ENCODE peak calls at places on chromosomes 2 and 18, in nine cellular contexts. I is AG04450, S is heart right ventricle, F is tibial nerve, L is bronchial epithelial cell, V is thoracic aorta, N is Peyer's patch, Y is fibroblast of lung, P is fibroblast of pulmonary artery. W is an unnamed sample.

GRCh38 chr18:39389800-39390379 is 1824.3 kb upstream of the CELF4 start:
- DNase-seq in V (no peak), P (peak), N (no peak), F (no peak), Y (peak), I (no peak), L (no peak), S (no peak), W (no peak)

GRCh38 chr2:177298191-177298590 is 33.7 kb upstream of the NFE2L2 start:
- DNase-seq in L (no peak), N (no peak), I (no peak), Y (no peak), F (no peak), S (no peak), P (no peak), V (no peak), W (no peak)

GRCh38 chr2:233217892-233218377 is 33.5 kb upstream of the ATG16L1 start:
- DNase-seq in F (no peak), N (no peak), V (no peak), P (peak), I (no peak), L (no peak), Y (no peak), S (no peak), W (peak)

GRCh38 chr2:46827274-46827930 is 88.2 kb downstream of the MCFD2 start:
- DNase-seq in S (no peak), L (no peak), Y (no peak), V (no peak), P (peak), F (no peak), N (no peak), I (no peak), W (peak)

GRCh38 chr18:59493019-59493418 is 134.0 kb upstream of the LMAN1 start:
- DNase-seq in F (no peak), S (no peak), I (no peak), V (no peak), Y (no peak), N (no peak), L (no peak), P (no peak), W (no peak)

GRCh38 chr18:43539862-43540261 is 262.6 kb upstream of the SYT4 start:
- DNase-seq in Y (no peak), N (no peak), L (no peak), F (no peak), P (no peak), V (no peak), S (no peak), I (no peak), W (peak)

GRCh38 chr2:235746257-235746934 is 252.6 kb downstream of the AGAP1 start:
- DNase-seq in P (peak), S (peak), Y (peak), I (peak), V (no peak), N (peak), L (peak), F (peak), W (peak)

GRCh38 chr18:5197032-5197434 is at the start of gene AKAIN1:
- DNase-seq in F (no peak), Y (peak), P (peak), V (no peak), S (peak), L (no peak), I (no peak), N (no peak), W (peak)

GRCh38 chr2:12120281-12121150 is 374.1 kb downstream of the LPIN1 start:
- DNase-seq in N (no peak), V (no peak), S (no peak), I (no peak), F (no peak), Y (peak), L (no peak), P (peak), W (peak)

GRCh38 chr2:74577448-74577847 is 22.9 kb downstream of the DOK1 start:
- DNase-seq in Y (no peak), V (no peak), S (peak), F (no peak), N (no peak), I (no peak), L (no peak), P (peak), W (peak)

GRCh38 chr2:46672752-46673151 is 193.4 kb downstream of the TMEM247 start:
- DNase-seq in S (no peak), P (no peak), V (no peak), F (no peak), I (no peak), N (no peak), L (no peak), Y (no peak), W (no peak)

GRCh38 chr2:208466133-208466919 is 59.7 kb downstream of the PTH2R start:
- DNase-seq in N (peak), S (no peak), I (no peak), P (peak), Y (peak), V (no peak), F (no peak), L (peak), W (peak)

GRCh38 chr2:65379168-65379672 is 53.2 kb downstream of the SPRED2 start:
- DNase-seq in Y (no peak), N (no peak), I (no peak), P (no peak), L (no peak), F (no peak), V (no peak), S (no peak), W (no peak)

GRCh38 chr18:53790817-53791216 is 433.7 kb downstream of the MBD2 start:
- DNase-seq in P (peak), S (no peak), L (no peak), N (no peak), I (no peak), V (no peak), Y (peak), F (no peak), W (peak)

GRCh38 chr18:59056706-59057492 is 82.8 kb upstream of the SEC11C start:
- DNase-seq in V (no peak), P (peak), S (peak), N (peak), Y (peak), L (peak), F (peak), I (peak), W (peak)

GRCh38 chr2:64586883-64587481 is 62.9 kb downstream of the AFTPH start:
- DNase-seq in I (peak), L (peak), F (no peak), N (no peak), V (no peak), P (peak), S (no peak), Y (peak), W (peak)

GRCh38 chr2:18154812-18155211 is 276.3 kb downstream of the KCNS3 start:
- DNase-seq in F (no peak), P (no peak), V (no peak), L (no peak), I (no peak), N (no peak), S (no peak), Y (no peak), W (no peak)

GRCh38 chr18:63970803-63971191 is 916 bp downstream of the SERPINB8 start:
- DNase-seq in Y (peak), S (peak), P (no peak), F (peak), L (peak), V (no peak), N (peak), I (no peak), W (no peak)

GRCh38 chr2:204127238-204127637 is 190.7 kb downstream of the ICOS start:
- DNase-seq in V (no peak), L (no peak), P (peak), I (no peak), S (no peak), F (no peak), Y (peak), N (no peak), W (no peak)

GRCh38 chr2:223563462-223563861 is 38.7 kb downstream of the SCG2 start:
- DNase-seq in F (no peak), Y (peak), L (peak), V (no peak), P (peak), S (no peak), N (no peak), I (peak), W (peak)

GRCh38 chr2:191078165-191078867 is 64.3 kb upstream of the STAT1 start:
- DNase-seq in I (no peak), P (no peak), F (no peak), S (no peak), V (no peak), L (no peak), N (no peak), Y (no peak), W (no peak)

GRCh38 chr2:792687-793086 is 115.5 kb upstream of the TMEM18 start:
- DNase-seq in Y (no peak), I (no peak), F (no peak), N (no peak), P (no peak), V (no peak), S (no peak), L (no peak), W (no peak)

GRCh38 chr2:41913311-41913710 is 134.5 kb upstream of the PKDCC start:
- DNase-seq in S (no peak), Y (no peak), N (no peak), P (no peak), V (no peak), I (no peak), L (no peak), F (no peak), W (no peak)

GRCh38 chr2:52269696-52270485 is 1238.0 kb upstream of the NRXN1 start:
- DNase-seq in V (no peak), F (no peak), L (no peak), P (peak), Y (peak), S (no peak), I (peak), N (no peak), W (peak)

DNA sequence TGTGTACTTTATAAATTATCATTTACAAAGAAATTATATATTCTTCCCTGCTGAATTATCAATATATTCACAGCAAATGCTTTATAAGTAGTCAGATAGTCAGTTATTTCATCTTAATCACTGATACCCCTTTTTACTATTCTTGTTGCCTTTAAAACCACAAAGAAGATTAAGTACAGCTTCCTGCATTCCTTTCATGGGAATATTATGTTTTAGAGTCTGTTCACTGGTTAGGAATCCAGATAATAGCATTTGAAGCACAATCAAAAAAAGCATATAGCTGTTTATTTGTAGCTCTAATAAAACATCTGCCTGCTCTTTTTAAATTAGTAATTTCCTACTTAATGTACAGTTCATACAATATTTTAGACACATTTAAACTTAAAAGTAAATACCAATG is 508.9 kb downstream of the FBXO15 start:
- DNase-seq in S (no peak), N (no peak), Y (peak), F (no peak), P (peak), L (peak), I (no peak), V (no peak), W (peak)
- TF ChIP-seq CTCF in S (no peak), N (no peak), Y (no peak), F (no peak), P (no peak), L (no peak), I (no peak), V (no peak), W (no peak)

GRCh38 chr18:79770826-79771225 is 26.9 kb upstream of the KCNG2 start:
- DNase-seq in Y (no peak), F (no peak), V (no peak), L (no peak), P (no peak), N (peak), S (no peak), I (no peak), W (no peak)

GRCh38 chr18:79769698-79770500 is 27.8 kb upstream of the KCNG2 start:
- DNase-seq in I (no peak), F (no peak), L (no peak), N (peak), S (no peak), P (no peak), V (no peak), Y (no peak), W (no peak)

GRCh38 chr18:79772108-79772864 is 25.5 kb upstream of the KCNG2 start:
- DNase-seq in P (no peak), S (no peak), I (no peak), L (no peak), F (no peak), Y (no peak), N (peak), V (no peak), W (no peak)

GRCh38 chr18:79771446-79772107 is 26.2 kb upstream of the KCNG2 start:
- DNase-seq in N (peak), P (no peak), V (no peak), I (no peak), F (no peak), Y (no peak), S (no peak), L (no peak), W (no peak)

GRCh38 chr18:79770501-79770815 is 27.3 kb upstream of the KCNG2 start:
- DNase-seq in S (no peak), F (no peak), Y (no peak), P (no peak), L (no peak), I (no peak), V (no peak), N (no peak), W (no peak)
- H3K4me3 ChIP-seq in S (no peak), F (no peak), Y (no peak), P (no peak), L (no peak), I (no peak), V (no peak), N (no peak), W (no peak)

DNA sequence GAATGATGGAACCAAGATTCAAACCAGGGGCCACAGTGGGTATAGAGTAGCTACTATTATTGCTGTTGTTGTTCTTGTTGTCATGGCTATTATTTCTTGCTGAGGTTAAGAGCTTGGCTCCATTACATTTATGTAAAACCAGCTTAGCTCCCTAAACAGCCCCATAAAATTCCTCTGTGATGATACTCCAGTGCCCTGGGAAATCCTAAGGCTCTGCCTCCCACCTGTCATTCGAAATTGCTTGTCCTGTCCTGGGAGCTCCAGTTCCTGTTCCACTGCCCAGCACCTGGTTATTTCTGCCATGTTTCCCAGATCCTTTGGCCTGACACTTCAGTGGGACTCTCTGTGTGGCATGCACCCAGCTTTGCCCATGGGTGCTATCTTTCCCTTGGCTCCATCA is 27.8 kb upstream of the NCOA1 start:
- DNase-seq in S (no peak), P (no peak), F (no peak), L (no peak), N (no peak), I (no peak), V (no peak), Y (no peak), W (no peak)
- TF ChIP-seq CTCF in S (no peak), P (no peak), F (no peak), L (no peak), N (no peak), I (no peak), V (no peak), Y (no peak), W (no peak)

GRCh38 chr18:8380926-8381325 is 228.3 kb upstream of the RAB12 start:
- DNase-seq in I (no peak), L (no peak), P (no peak), S (no peak), V (no peak), N (no peak), Y (no peak), F (no peak), W (no peak)
- H3K4me3 ChIP-seq in I (no peak), L (no peak), P (no peak), S (no peak), V (no peak), N (no peak), Y (no peak), F (no peak), W (no peak)

GRCh38 chr2:85325466-85325811 is 2.4 kb downstream of the TGOLN2 start:
- DNase-seq in N (no peak), F (no peak), Y (no peak), P (no peak), I (no peak), V (no peak), S (no peak), L (no peak), W (no peak)

GRCh38 chr2:85329181-85329651 is 1.4 kb upstream of the TGOLN2 start:
- DNase-seq in I (no peak), L (no peak), F (no peak), N (no peak), Y (no peak), S (no peak), V (no peak), P (no peak), W (no peak)

GRCh38 chr2:85326946-85327756 is 638 bp downstream of the TGOLN2 start:
- DNase-seq in L (peak), S (peak), F (peak), I (no peak), V (no peak), N (peak), Y (peak), P (peak), W (peak)

GRCh38 chr2:85326406-85326945 is 1.3 kb downstream of the TGOLN2 start:
- DNase-seq in P (peak), N (peak), F (no peak), S (no peak), V (no peak), I (no peak), L (peak), Y (no peak), W (peak)

GRCh38 chr2:85327757-85328617 is at the start of gene TGOLN2:
- DNase-seq in Y (peak), P (peak), F (peak), L (peak), N (peak), I (peak), V (peak), S (peak), W (peak)
- TF ChIP-seq CTCF in Y (no peak), P (no peak), F (peak), L (no peak), N (no peak), I (no peak), V (no peak), S (no peak), W (no peak)

GRCh38 chr2:30255026-30255425 is 23.7 kb downstream of the LBH start:
- DNase-seq in L (no peak), S (no peak), N (no peak), P (no peak), V (no peak), I (no peak), Y (no peak), F (no peak), W (no peak)

GRCh38 chr2:30259827-30260679 is 28.7 kb downstream of the LBH start:
- DNase-seq in L (no peak), N (no peak), P (no peak), Y (no peak), I (no peak), S (no peak), V (no peak), F (no peak), W (no peak)

GRCh38 chr2:30255466-30256408 is 24.4 kb downstream of the LBH start:
- DNase-seq in P (no peak), V (no peak), L (no peak), I (no peak), F (no peak), Y (no peak), S (no peak), N (no peak), W (no peak)

GRCh38 chr2:30259071-30259470 is 27.7 kb downstream of the LBH start:
- DNase-seq in S (no peak), F (no peak), L (no peak), N (no peak), P (no peak), V (no peak), I (no peak), Y (no peak), W (no peak)

GRCh38 chr2:30257266-30258214 is 26.2 kb downstream of the LBH start:
- DNase-seq in N (no peak), V (no peak), Y (no peak), F (no peak), P (no peak), S (no peak), L (no peak), I (no peak), W (no peak)
- H3K4me3 ChIP-seq in N (no peak), V (no peak), Y (no peak), F (no peak), P (no peak), S (no peak), L (no peak), I (no peak), W (no peak)

DNA sequence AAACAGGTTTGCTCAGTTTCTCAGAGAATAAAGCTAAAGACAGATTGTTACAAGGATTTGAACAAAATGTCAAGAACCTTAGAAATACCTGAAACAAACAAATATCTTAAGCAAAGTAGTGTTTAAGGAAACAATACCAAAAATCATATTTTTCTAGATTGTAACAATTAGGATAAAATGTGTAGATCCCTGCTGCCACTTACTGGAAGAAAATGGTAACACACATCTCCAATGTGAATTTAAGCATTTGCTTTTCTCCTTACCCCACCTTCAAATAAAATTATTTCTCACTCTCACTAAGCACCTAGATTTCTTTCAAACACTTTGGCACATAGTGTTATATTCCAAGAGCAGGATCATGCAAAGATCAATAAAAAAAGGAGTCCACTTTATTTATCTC is 34.9 kb downstream of the SUCLG1 start:
- DNase-seq in V (no peak), P (peak), L (peak), S (no peak), N (no peak), I (no peak), Y (peak), F (no peak), W (peak)
- TF ChIP-seq CTCF in V (no peak), P (peak), L (peak), S (no peak), N (no peak), I (peak), Y (peak), F (peak), W (peak)

W was measured in fibroblast of mammary gland.